ENCODE peak calls at places on chromosomes 16 and 17, in six cellular contexts. G is heart right ventricle, L is choroid plexus epithelial cell, B is BJ, Y is tibial nerve, T is PC-3. S is an unnamed sample.

GRCh38 chr16:23424292-23424958 is 28.6 kb downstream of the COG7 start:
- DNase-seq in T (peak; percentile 84), G (no peak), L (no peak), B (no peak), Y (no peak), S (no peak)

GRCh38 chr17:76383645-76384221 is 676 bp upstream of the SPHK1 start:
- DNase-seq in Y (peak; percentile 20), L (peak; percentile 61), B (no peak), G (peak; percentile 66), T (peak; percentile 37), S (peak; percentile 68)

GRCh38 chr17:38428150-38428642 is at the start of gene ARHGAP23:
- DNase-seq in Y (no peak), L (peak; percentile 70), B (no peak), T (peak; percentile 41), G (peak; percentile 77), S (peak; percentile 83)

GRCh38 chr17:66747561-66748275 is 87.2 kb upstream of the CACNG5 start:
- DNase-seq in T (peak; percentile 84), G (no peak), Y (no peak), B (no peak), L (peak; percentile 77), S (peak; percentile 95)

GRCh38 chr16:58022601-58023371 is 2.8 kb upstream of the MMP15 start:
- DNase-seq in Y (peak; percentile 54), G (peak; percentile 76), L (peak; percentile 67), T (peak; percentile 49), B (no peak), S (peak; percentile 79)

GRCh38 chr17:28471127-28471453 is 2.4 kb upstream of the SLC13A2 start:
- DNase-seq in Y (no peak), B (no peak), L (no peak), G (no peak), T (no peak), S (no peak)

GRCh38 chr17:4858068-4858879 is 25.1 kb downstream of the MINK1 start:
- DNase-seq in T (peak; percentile 21), B (no peak), Y (no peak), L (no peak), G (peak; percentile 61), S (peak; percentile 70)

GRCh38 chr17:61467416-61468262 is 15.4 kb downstream of the TBX4 start:
- DNase-seq in G (peak; percentile 46), B (no peak), T (peak; percentile 59), L (peak; percentile 56), Y (no peak), S (peak; percentile 60)

GRCh38 chr17:60006160-60006559 is 41.6 kb upstream of the RNFT1 start:
- DNase-seq in T (no peak), G (no peak), B (no peak), L (no peak), Y (no peak), S (no peak)

DNA sequence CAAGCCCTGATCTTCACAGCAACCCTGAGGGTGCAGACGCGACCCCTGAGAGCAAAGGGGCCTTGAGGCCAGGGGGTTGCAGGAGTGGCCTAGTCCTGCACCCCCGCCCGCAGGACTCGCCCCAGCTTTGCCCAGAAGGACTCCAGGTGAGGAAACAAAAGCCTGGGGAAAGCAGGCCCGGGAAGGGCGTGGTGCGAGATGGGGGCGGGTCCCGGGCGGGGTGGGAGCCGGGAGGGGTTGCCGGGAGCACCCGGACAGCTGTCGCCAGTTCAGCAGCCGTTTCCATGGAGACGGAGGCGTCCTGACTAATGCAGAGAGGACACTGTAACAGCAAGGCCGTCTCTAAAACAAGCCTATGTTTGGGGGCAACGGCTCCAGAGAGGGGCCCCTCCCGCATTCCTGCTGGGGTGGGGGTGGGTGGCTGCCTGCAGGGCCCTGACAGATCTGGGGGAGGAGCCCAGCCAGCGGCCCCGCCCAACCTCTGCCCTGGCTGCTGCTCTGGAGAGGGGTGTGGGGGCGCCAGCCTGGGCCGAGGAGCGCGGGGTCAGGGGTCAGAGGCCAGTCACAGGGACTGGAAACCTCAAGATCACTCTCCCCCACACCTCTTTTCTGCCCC is 3.0 kb upstream of the TPPP3 start:
- DNase-seq in B (peak; percentile 53), T (peak; percentile 70), G (peak; percentile 92), L (peak; percentile 58), Y (peak; percentile 55), S (peak; percentile 68)
- H3K4me3 ChIP-seq in B (no peak overlapping the region), T (no peak overlapping the region), G (no peak overlapping the region), L (no peak overlapping the region), Y (no peak overlapping the region), S (no peak overlapping the region)

DNA sequence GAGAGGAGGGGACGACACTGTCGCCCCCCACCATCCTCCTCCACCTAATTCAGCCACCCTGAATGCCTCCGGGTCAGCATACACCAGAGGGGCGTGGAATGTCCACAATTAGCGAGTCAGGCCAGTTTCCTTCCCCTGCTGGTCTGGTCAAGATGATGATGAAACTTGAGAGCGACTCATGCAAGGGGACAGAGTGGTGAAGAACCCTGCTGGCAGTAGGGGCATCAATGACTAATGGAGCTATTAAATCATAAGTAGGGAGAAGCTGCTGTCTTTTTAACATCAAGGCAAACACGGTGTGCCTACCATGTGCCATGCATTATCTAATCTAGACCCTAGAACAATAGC is 7.2 kb downstream of the SPACA3 start:
- DNase-seq in T (peak; percentile 52), G (no peak), L (peak; percentile 30), B (peak; percentile 16), Y (no peak), S (peak; percentile 28)
- H3K4me3 ChIP-seq in T (peak overlapping the region; percentile 60), G (no peak overlapping the region), L (no peak overlapping the region), B (peak overlapping the region; percentile 15), Y (no peak overlapping the region), S (no peak overlapping the region)

GRCh38 chr16:1379863-1380174 is 28.1 kb downstream of the GNPTG start:
- DNase-seq in B (no peak), Y (no peak), T (no peak), G (no peak), L (no peak), S (no peak)
- H3K4me3 ChIP-seq in B (peak overlapping the region; percentile 24), Y (no peak overlapping the region), T (peak overlapping the region; percentile 67), G (no peak overlapping the region), L (peak overlapping the region; percentile 39), S (no peak overlapping the region)

GRCh38 chr17:49996121-49996494 is 1.1 kb upstream of the DLX3 start:
- DNase-seq in G (no peak), B (no peak), T (no peak), Y (no peak), L (no peak), S (no peak)
- H3K4me3 ChIP-seq in G (no peak overlapping the region), B (no peak overlapping the region), T (peak overlapping the region; percentile 77), Y (no peak overlapping the region), L (no peak overlapping the region), S (no peak overlapping the region)